ENCODE peak calls at places on chromosomes 1 and 21, in nine cellular contexts. One of them, this sample, is unnamed.

GRCh38 chr1:248872752-248873408 is 14.0 kb upstream of the ZNF692 start:
- DNase-seq in T-cell: peak
- DNase-seq in AG08396: peak
- DNase-seq in heart left ventricle: peak
- DNase-seq in GM04504: peak
- DNase-seq in substantia nigra: no peak
- DNase-seq in lower lobe of right lung: peak
- DNase-seq in HTR-8/SVneo: peak
- DNase-seq in germinal center: peak
- DNase-seq in this sample: peak

GRCh38 chr21:33541105-33541711 is 709 bp downstream of the GART start:
- DNase-seq in T-cell: no peak
- DNase-seq in AG08396: no peak
- DNase-seq in heart left ventricle: no peak
- DNase-seq in GM04504: no peak
- DNase-seq in substantia nigra: no peak
- DNase-seq in lower lobe of right lung: no peak
- DNase-seq in HTR-8/SVneo: no peak
- DNase-seq in germinal center: peak
- DNase-seq in this sample: no peak

GRCh38 chr1:118113261-118113660 is 71.8 kb downstream of the SPAG17 start:
- DNase-seq in T-cell: no peak
- DNase-seq in AG08396: no peak
- DNase-seq in heart left ventricle: no peak
- DNase-seq in GM04504: no peak
- DNase-seq in substantia nigra: no peak
- DNase-seq in lower lobe of right lung: no peak
- DNase-seq in HTR-8/SVneo: no peak
- DNase-seq in germinal center: no peak
- DNase-seq in this sample: peak

GRCh38 chr1:227454686-227455085 is 108.7 kb upstream of the ZNF678 start:
- DNase-seq in T-cell: no peak
- DNase-seq in AG08396: no peak
- DNase-seq in heart left ventricle: no peak
- DNase-seq in GM04504: no peak
- DNase-seq in substantia nigra: no peak
- DNase-seq in lower lobe of right lung: no peak
- DNase-seq in HTR-8/SVneo: no peak
- DNase-seq in germinal center: no peak
- DNase-seq in this sample: no peak

GRCh38 chr1:85361106-85361505 is 84.7 kb upstream of the BCL10 start:
- DNase-seq in T-cell: no peak
- DNase-seq in AG08396: peak
- DNase-seq in heart left ventricle: peak
- DNase-seq in GM04504: peak
- DNase-seq in substantia nigra: no peak
- DNase-seq in lower lobe of right lung: no peak
- DNase-seq in HTR-8/SVneo: no peak
- DNase-seq in germinal center: no peak
- DNase-seq in this sample: peak

GRCh38 chr1:219152759-219153158 is 20.9 kb upstream of the LYPLAL1 start:
- DNase-seq in T-cell: no peak
- DNase-seq in AG08396: no peak
- DNase-seq in heart left ventricle: no peak
- DNase-seq in GM04504: no peak
- DNase-seq in substantia nigra: no peak
- DNase-seq in lower lobe of right lung: no peak
- DNase-seq in HTR-8/SVneo: no peak
- DNase-seq in germinal center: no peak
- DNase-seq in this sample: no peak

GRCh38 chr1:48222501-48223242 is at the start of gene SLC5A9:
- DNase-seq in T-cell: no peak
- DNase-seq in AG08396: no peak
- DNase-seq in heart left ventricle: no peak
- DNase-seq in GM04504: no peak
- DNase-seq in substantia nigra: no peak
- DNase-seq in lower lobe of right lung: no peak
- DNase-seq in HTR-8/SVneo: no peak
- DNase-seq in germinal center: no peak
- DNase-seq in this sample: no peak

GRCh38 chr21:43957629-43958362 is 54.3 kb upstream of the TRAPPC10 start:
- DNase-seq in T-cell: no peak
- DNase-seq in AG08396: no peak
- DNase-seq in heart left ventricle: no peak
- DNase-seq in GM04504: no peak
- DNase-seq in substantia nigra: no peak
- DNase-seq in lower lobe of right lung: no peak
- DNase-seq in HTR-8/SVneo: no peak
- DNase-seq in germinal center: peak
- DNase-seq in this sample: no peak

GRCh38 chr1:47630346-47630745 is 192.5 kb downstream of the FOXD2 start:
- DNase-seq in T-cell: no peak
- DNase-seq in AG08396: no peak
- DNase-seq in heart left ventricle: no peak
- DNase-seq in GM04504: no peak
- DNase-seq in substantia nigra: no peak
- DNase-seq in lower lobe of right lung: no peak
- DNase-seq in HTR-8/SVneo: no peak
- DNase-seq in germinal center: no peak
- DNase-seq in this sample: no peak

GRCh38 chr1:5856246-5856815 is 135.9 kb downstream of the NPHP4 start:
- DNase-seq in T-cell: no peak
- DNase-seq in AG08396: no peak
- DNase-seq in heart left ventricle: no peak
- DNase-seq in GM04504: no peak
- DNase-seq in substantia nigra: no peak
- DNase-seq in lower lobe of right lung: no peak
- DNase-seq in HTR-8/SVneo: peak
- DNase-seq in germinal center: no peak
- DNase-seq in this sample: peak

GRCh38 chr1:3651011-3651938 is 1.0 kb upstream of the TP73 start:
- DNase-seq in T-cell: no peak
- DNase-seq in AG08396: peak
- DNase-seq in heart left ventricle: no peak
- DNase-seq in GM04504: no peak
- DNase-seq in substantia nigra: no peak
- DNase-seq in lower lobe of right lung: no peak
- DNase-seq in HTR-8/SVneo: no peak
- DNase-seq in germinal center: no peak
- DNase-seq in this sample: no peak

GRCh38 chr1:4172659-4173599 is 272.9 kb upstream of the C1orf174 start:
- DNase-seq in T-cell: no peak
- DNase-seq in AG08396: peak
- DNase-seq in heart left ventricle: no peak
- DNase-seq in GM04504: no peak
- DNase-seq in substantia nigra: no peak
- DNase-seq in lower lobe of right lung: no peak
- DNase-seq in HTR-8/SVneo: no peak
- DNase-seq in germinal center: peak
- DNase-seq in this sample: no peak

GRCh38 chr21:37087188-37087587 is 14.1 kb downstream of the TTC3 start:
- DNase-seq in T-cell: no peak
- DNase-seq in AG08396: peak
- DNase-seq in heart left ventricle: no peak
- DNase-seq in GM04504: peak
- DNase-seq in substantia nigra: no peak
- DNase-seq in lower lobe of right lung: no peak
- DNase-seq in HTR-8/SVneo: peak
- DNase-seq in germinal center: no peak
- DNase-seq in this sample: peak

GRCh38 chr1:83095570-83095969 is 903.4 kb downstream of the TTLL7 start:
- DNase-seq in T-cell: no peak
- DNase-seq in AG08396: no peak
- DNase-seq in heart left ventricle: no peak
- DNase-seq in GM04504: no peak
- DNase-seq in substantia nigra: no peak
- DNase-seq in lower lobe of right lung: no peak
- DNase-seq in HTR-8/SVneo: no peak
- DNase-seq in germinal center: no peak
- DNase-seq in this sample: no peak

GRCh38 chr1:28517649-28517999 is 11.8 kb downstream of the RCC1 start:
- DNase-seq in T-cell: no peak
- DNase-seq in AG08396: no peak
- DNase-seq in heart left ventricle: no peak
- DNase-seq in GM04504: no peak
- DNase-seq in substantia nigra: no peak
- DNase-seq in lower lobe of right lung: no peak
- DNase-seq in HTR-8/SVneo: no peak
- DNase-seq in germinal center: no peak
- DNase-seq in this sample: no peak

GRCh38 chr1:43597721-43598120 is 52.2 kb upstream of the KDM4A start:
- DNase-seq in T-cell: no peak
- DNase-seq in AG08396: no peak
- DNase-seq in heart left ventricle: no peak
- DNase-seq in GM04504: no peak
- DNase-seq in substantia nigra: no peak
- DNase-seq in lower lobe of right lung: no peak
- DNase-seq in HTR-8/SVneo: no peak
- DNase-seq in germinal center: no peak
- DNase-seq in this sample: no peak

GRCh38 chr1:39047374-39048229 is 21.5 kb downstream of the NDUFS5 start:
- DNase-seq in T-cell: no peak
- DNase-seq in AG08396: peak
- DNase-seq in heart left ventricle: no peak
- DNase-seq in GM04504: peak
- DNase-seq in substantia nigra: no peak
- DNase-seq in lower lobe of right lung: peak
- DNase-seq in HTR-8/SVneo: peak
- DNase-seq in germinal center: peak
- DNase-seq in this sample: peak

GRCh38 chr21:31180256-31181088 is 142.2 kb upstream of the KRTAP19-8 start:
- DNase-seq in T-cell: no peak
- DNase-seq in AG08396: peak
- DNase-seq in heart left ventricle: no peak
- DNase-seq in GM04504: no peak
- DNase-seq in substantia nigra: peak
- DNase-seq in lower lobe of right lung: no peak
- DNase-seq in HTR-8/SVneo: no peak
- DNase-seq in germinal center: peak
- DNase-seq in this sample: peak

GRCh38 chr1:29631361-29631760 is 395.0 kb downstream of the PTPRU start:
- DNase-seq in T-cell: no peak
- DNase-seq in AG08396: peak
- DNase-seq in heart left ventricle: no peak
- DNase-seq in GM04504: no peak
- DNase-seq in substantia nigra: no peak
- DNase-seq in lower lobe of right lung: no peak
- DNase-seq in HTR-8/SVneo: no peak
- DNase-seq in germinal center: no peak
- DNase-seq in this sample: no peak

GRCh38 chr1:214216779-214217178 is 64.2 kb upstream of the SMYD2 start:
- DNase-seq in T-cell: no peak
- DNase-seq in AG08396: no peak
- DNase-seq in heart left ventricle: no peak
- DNase-seq in GM04504: no peak
- DNase-seq in substantia nigra: no peak
- DNase-seq in lower lobe of right lung: no peak
- DNase-seq in HTR-8/SVneo: no peak
- DNase-seq in germinal center: no peak
- DNase-seq in this sample: no peak